ENCODE peak calls at places on chromosomes 13 and 19, in four cellular contexts. One of them, this sample, is unnamed.

GRCh38 chr13:99053636-99054233 is 75.9 kb upstream of the DOCK9 start:
- DNase-seq in choroid plexus epithelial cell: no peak
- DNase-seq in foreskin fibroblast: no peak
- DNase-seq in cardiac fibroblast: no peak
- DNase-seq in this sample: no peak

GRCh38 chr13:111118898-111119607 is 3.9 kb downstream of the ARHGEF7 start:
- DNase-seq in choroid plexus epithelial cell: no peak
- DNase-seq in cardiac fibroblast: no peak
- DNase-seq in foreskin fibroblast: no peak
- DNase-seq in this sample: no peak

GRCh38 chr19:55092423-55093318 is 17.0 kb downstream of the EPS8L1 start:
- DNase-seq in foreskin fibroblast: no peak
- DNase-seq in choroid plexus epithelial cell: no peak
- DNase-seq in cardiac fibroblast: no peak
- DNase-seq in this sample: no peak

GRCh38 chr19:54074851-54075250 is 6.3 kb downstream of the TARM1 start:
- DNase-seq in foreskin fibroblast: no peak
- DNase-seq in cardiac fibroblast: no peak
- DNase-seq in choroid plexus epithelial cell: no peak
- DNase-seq in this sample: no peak

GRCh38 chr13:51258612-51259358 is 36.6 kb downstream of the FAM124A start:
- DNase-seq in cardiac fibroblast: no peak
- DNase-seq in choroid plexus epithelial cell: peak
- DNase-seq in foreskin fibroblast: no peak
- DNase-seq in this sample: peak

GRCh38 chr19:41415154-41415571 is 12.0 kb downstream of the B3GNT8 start:
- DNase-seq in foreskin fibroblast: no peak
- DNase-seq in cardiac fibroblast: no peak
- DNase-seq in choroid plexus epithelial cell: no peak
- DNase-seq in this sample: no peak

GRCh38 chr13:49437705-49438104 is 6.2 kb downstream of the CAB39L start:
- DNase-seq in foreskin fibroblast: no peak
- DNase-seq in cardiac fibroblast: no peak
- DNase-seq in choroid plexus epithelial cell: no peak
- DNase-seq in this sample: no peak

GRCh38 chr19:3397266-3398022 is 31.1 kb downstream of the NFIC start:
- DNase-seq in choroid plexus epithelial cell: no peak
- DNase-seq in cardiac fibroblast: no peak
- DNase-seq in foreskin fibroblast: no peak
- DNase-seq in this sample: peak

GRCh38 chr13:30829145-30829544 is 76.9 kb upstream of the MEDAG start:
- DNase-seq in cardiac fibroblast: peak
- DNase-seq in foreskin fibroblast: peak
- DNase-seq in choroid plexus epithelial cell: peak
- DNase-seq in this sample: no peak

GRCh38 chr13:111954681-111955411 is 112.1 kb upstream of the SOX1 start:
- DNase-seq in cardiac fibroblast: no peak
- DNase-seq in choroid plexus epithelial cell: no peak
- DNase-seq in foreskin fibroblast: no peak
- DNase-seq in this sample: no peak

GRCh38 chr13:113736258-113736731 is 22.7 kb upstream of the TMEM255B start:
- DNase-seq in cardiac fibroblast: no peak
- DNase-seq in foreskin fibroblast: no peak
- DNase-seq in choroid plexus epithelial cell: no peak
- DNase-seq in this sample: no peak

GRCh38 chr19:50516456-50516855 is 2.7 kb upstream of the ASPDH start:
- DNase-seq in foreskin fibroblast: no peak
- DNase-seq in cardiac fibroblast: no peak
- DNase-seq in choroid plexus epithelial cell: no peak
- DNase-seq in this sample: no peak

GRCh38 chr13:40777166-40777956 is 6.4 kb upstream of the MRPS31 start:
- DNase-seq in cardiac fibroblast: peak
- DNase-seq in foreskin fibroblast: no peak
- DNase-seq in choroid plexus epithelial cell: peak
- DNase-seq in this sample: peak

GRCh38 chr19:55256562-55257460 is 2.0 kb downstream of the PPP6R1 start:
- DNase-seq in cardiac fibroblast: no peak
- DNase-seq in choroid plexus epithelial cell: peak
- DNase-seq in foreskin fibroblast: no peak
- DNase-seq in this sample: no peak

GRCh38 chr13:40597735-40598365 is 68.6 kb downstream of the FOXO1 start:
- DNase-seq in foreskin fibroblast: no peak
- DNase-seq in choroid plexus epithelial cell: no peak
- DNase-seq in cardiac fibroblast: no peak
- DNase-seq in this sample: no peak

GRCh38 chr13:75855216-75855615 is 219.1 kb downstream of the LMO7 start:
- DNase-seq in cardiac fibroblast: no peak
- DNase-seq in choroid plexus epithelial cell: no peak
- DNase-seq in foreskin fibroblast: no peak
- DNase-seq in this sample: no peak

GRCh38 chr13:61954092-61954491 is 538.4 kb upstream of the PCDH20 start:
- DNase-seq in choroid plexus epithelial cell: peak
- DNase-seq in cardiac fibroblast: peak
- DNase-seq in foreskin fibroblast: no peak
- DNase-seq in this sample: no peak

GRCh38 chr13:29905845-29906244 is 55.4 kb upstream of the UBL3 start:
- DNase-seq in cardiac fibroblast: peak
- DNase-seq in foreskin fibroblast: no peak
- DNase-seq in choroid plexus epithelial cell: peak
- DNase-seq in this sample: no peak

GRCh38 chr13:40568672-40569350 is 97.6 kb downstream of the FOXO1 start:
- DNase-seq in choroid plexus epithelial cell: no peak
- DNase-seq in foreskin fibroblast: no peak
- DNase-seq in cardiac fibroblast: peak
- DNase-seq in this sample: no peak

GRCh38 chr19:16851031-16851712 is 22.0 kb downstream of the SIN3B start:
- DNase-seq in cardiac fibroblast: no peak
- DNase-seq in foreskin fibroblast: peak
- DNase-seq in choroid plexus epithelial cell: peak
- DNase-seq in this sample: no peak

GRCh38 chr13:106610511-106610910 is 42.6 kb upstream of the ARGLU1 start:
- DNase-seq in foreskin fibroblast: peak
- DNase-seq in choroid plexus epithelial cell: peak
- DNase-seq in cardiac fibroblast: peak
- DNase-seq in this sample: no peak

GRCh38 chr19:49817964-49818690 is at the start of gene MED25:
- DNase-seq in choroid plexus epithelial cell: peak
- DNase-seq in foreskin fibroblast: peak
- DNase-seq in cardiac fibroblast: peak
- DNase-seq in this sample: peak

GRCh38 chr19:19544257-19545127 is 6.4 kb downstream of the CILP2 start:
- DNase-seq in foreskin fibroblast: no peak
- DNase-seq in choroid plexus epithelial cell: no peak
- DNase-seq in cardiac fibroblast: no peak
- DNase-seq in this sample: no peak
- TF ChIP-seq CTCF in foreskin fibroblast: no peak
- TF ChIP-seq CTCF in choroid plexus epithelial cell: no peak
- TF ChIP-seq CTCF in cardiac fibroblast: no peak
- TF ChIP-seq CTCF in this sample: no peak

GRCh38 chr19:29084266-29084665 is 128.7 kb downstream of the UQCRFS1 start:
- DNase-seq in cardiac fibroblast: peak
- DNase-seq in foreskin fibroblast: no peak
- DNase-seq in choroid plexus epithelial cell: no peak
- DNase-seq in this sample: peak
- TF ChIP-seq CTCF in cardiac fibroblast: peak
- TF ChIP-seq CTCF in foreskin fibroblast: peak
- TF ChIP-seq CTCF in choroid plexus epithelial cell: no peak
- TF ChIP-seq CTCF in this sample: peak

GRCh38 chr13:104567114-104567513 is 1500.9 kb upstream of the SLC10A2 start:
- DNase-seq in choroid plexus epithelial cell: no peak
- DNase-seq in foreskin fibroblast: no peak
- DNase-seq in cardiac fibroblast: no peak
- DNase-seq in this sample: no peak

GRCh38 chr13:104577029-104577820 is 1511.0 kb upstream of the SLC10A2 start:
- DNase-seq in foreskin fibroblast: no peak
- DNase-seq in choroid plexus epithelial cell: no peak
- DNase-seq in cardiac fibroblast: peak
- DNase-seq in this sample: no peak

GRCh38 chr13:104571161-104571889 is 1505.1 kb upstream of the SLC10A2 start:
- DNase-seq in choroid plexus epithelial cell: peak
- DNase-seq in foreskin fibroblast: peak
- DNase-seq in cardiac fibroblast: peak
- DNase-seq in this sample: peak

GRCh38 chr13:104565888-104566287 is 1499.7 kb upstream of the SLC10A2 start:
- DNase-seq in foreskin fibroblast: no peak
- DNase-seq in cardiac fibroblast: no peak
- DNase-seq in choroid plexus epithelial cell: no peak
- DNase-seq in this sample: no peak

GRCh38 chr13:104571890-104572229 is 1505.6 kb upstream of the SLC10A2 start:
- DNase-seq in foreskin fibroblast: no peak
- DNase-seq in cardiac fibroblast: no peak
- DNase-seq in choroid plexus epithelial cell: no peak
- DNase-seq in this sample: no peak
- TF ChIP-seq CTCF in foreskin fibroblast: no peak
- TF ChIP-seq CTCF in cardiac fibroblast: no peak
- TF ChIP-seq CTCF in choroid plexus epithelial cell: no peak
- TF ChIP-seq CTCF in this sample: no peak

GRCh38 chr13:109198585-109198984 is 569.2 kb downstream of the MYO16 start:
- DNase-seq in choroid plexus epithelial cell: peak
- DNase-seq in foreskin fibroblast: peak
- DNase-seq in cardiac fibroblast: no peak
- DNase-seq in this sample: no peak

GRCh38 chr13:109200556-109200955 is 571.1 kb downstream of the MYO16 start:
- DNase-seq in foreskin fibroblast: peak
- DNase-seq in cardiac fibroblast: no peak
- DNase-seq in choroid plexus epithelial cell: no peak
- DNase-seq in this sample: no peak

GRCh38 chr13:109199280-109199679 is 569.9 kb downstream of the MYO16 start:
- DNase-seq in foreskin fibroblast: no peak
- DNase-seq in cardiac fibroblast: no peak
- DNase-seq in choroid plexus epithelial cell: no peak
- DNase-seq in this sample: no peak

GRCh38 chr13:109192306-109192705 is 562.9 kb downstream of the MYO16 start:
- DNase-seq in choroid plexus epithelial cell: no peak
- DNase-seq in foreskin fibroblast: no peak
- DNase-seq in cardiac fibroblast: no peak
- DNase-seq in this sample: no peak

GRCh38 chr13:109196896-109197295 is 567.5 kb downstream of the MYO16 start:
- DNase-seq in foreskin fibroblast: no peak
- DNase-seq in choroid plexus epithelial cell: no peak
- DNase-seq in cardiac fibroblast: no peak
- DNase-seq in this sample: peak
- TF ChIP-seq CTCF in foreskin fibroblast: no peak
- TF ChIP-seq CTCF in choroid plexus epithelial cell: no peak
- TF ChIP-seq CTCF in cardiac fibroblast: no peak
- TF ChIP-seq CTCF in this sample: peak

DNA sequence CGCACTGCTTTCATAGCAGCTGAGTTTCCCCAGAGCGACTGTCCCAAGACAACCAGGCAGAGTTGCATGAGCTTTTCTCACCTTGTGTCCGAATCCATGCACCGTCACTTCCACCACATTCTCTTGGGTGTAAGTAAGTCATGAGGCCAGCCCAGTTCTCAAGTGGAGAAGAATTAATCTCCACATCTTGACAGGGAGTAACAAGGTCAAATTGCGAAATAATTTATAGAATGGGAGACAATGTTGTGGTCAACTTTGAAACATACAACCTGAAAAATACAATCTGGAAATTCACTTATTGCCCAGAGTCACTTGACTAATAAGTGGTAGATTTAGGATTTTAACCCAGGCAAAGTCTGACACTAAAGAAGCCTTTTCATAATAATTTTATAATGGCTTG is 123.7 kb downstream of the UFM1 start:
- DNase-seq in choroid plexus epithelial cell: no peak
- DNase-seq in foreskin fibroblast: no peak
- DNase-seq in cardiac fibroblast: no peak
- DNase-seq in this sample: no peak
- TF ChIP-seq CTCF in choroid plexus epithelial cell: no peak
- TF ChIP-seq CTCF in foreskin fibroblast: no peak
- TF ChIP-seq CTCF in cardiac fibroblast: no peak
- TF ChIP-seq CTCF in this sample: no peak

DNA sequence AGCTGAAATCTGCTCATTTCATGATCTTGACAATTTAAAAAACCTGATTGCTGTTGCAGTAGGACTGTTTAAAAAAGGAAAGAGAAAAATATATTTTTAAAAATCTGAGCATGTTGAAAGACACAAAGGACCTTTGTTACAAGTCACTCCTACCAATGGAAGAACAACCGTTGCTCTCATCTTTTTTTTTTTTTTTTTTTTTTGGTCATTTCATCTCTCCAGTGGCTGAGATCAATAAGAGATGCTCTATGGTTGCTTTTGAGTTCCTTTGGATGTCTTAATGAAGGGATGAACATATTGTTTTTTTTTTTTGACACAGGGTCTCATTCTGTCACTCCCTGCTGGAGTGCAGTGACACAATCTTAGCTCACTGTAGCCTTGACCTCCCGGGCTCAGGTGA is 29.2 kb downstream of the LRCH1 start:
- DNase-seq in cardiac fibroblast: no peak
- DNase-seq in choroid plexus epithelial cell: no peak
- DNase-seq in foreskin fibroblast: no peak
- DNase-seq in this sample: no peak
- TF ChIP-seq CTCF in cardiac fibroblast: no peak
- TF ChIP-seq CTCF in choroid plexus epithelial cell: no peak
- TF ChIP-seq CTCF in foreskin fibroblast: no peak
- TF ChIP-seq CTCF in this sample: no peak

GRCh38 chr19:13882841-13883240 is 5.9 kb downstream of the NANOS3 start:
- DNase-seq in choroid plexus epithelial cell: no peak
- DNase-seq in foreskin fibroblast: no peak
- DNase-seq in cardiac fibroblast: no peak
- DNase-seq in this sample: no peak

GRCh38 chr19:13882419-13882795 is 5.5 kb downstream of the NANOS3 start:
- DNase-seq in choroid plexus epithelial cell: no peak
- DNase-seq in cardiac fibroblast: no peak
- DNase-seq in foreskin fibroblast: no peak
- DNase-seq in this sample: no peak

GRCh38 chr19:13884726-13885591 is 8.0 kb downstream of the NANOS3 start:
- DNase-seq in cardiac fibroblast: no peak
- DNase-seq in choroid plexus epithelial cell: no peak
- DNase-seq in foreskin fibroblast: no peak
- DNase-seq in this sample: no peak

GRCh38 chr19:13881692-13882418 is 4.9 kb downstream of the NANOS3 start:
- DNase-seq in foreskin fibroblast: no peak
- DNase-seq in choroid plexus epithelial cell: peak
- DNase-seq in cardiac fibroblast: peak
- DNase-seq in this sample: no peak

GRCh38 chr19:13883665-13884064 is 6.7 kb downstream of the NANOS3 start:
- DNase-seq in choroid plexus epithelial cell: no peak
- DNase-seq in foreskin fibroblast: no peak
- DNase-seq in cardiac fibroblast: no peak
- DNase-seq in this sample: no peak
- TF ChIP-seq CTCF in choroid plexus epithelial cell: peak
- TF ChIP-seq CTCF in foreskin fibroblast: no peak
- TF ChIP-seq CTCF in cardiac fibroblast: no peak
- TF ChIP-seq CTCF in this sample: peak

This sample was measured in neural crest cell.